ENCODE peak calls at places on chromosomes 13 and 19, in ten cellular contexts. E is mucosa of descending colon; O is choroid plexus epithelial cell; Q is GM12865; F is Peyer's patch; M is heart left ventricle; Z is cardiac muscle cell; U is esophagus squamous epithelium; K is CD4-positive, alpha-beta T cell; G is SK-N-SH. X is an unnamed sample.

GRCh38 chr19:10228925-10229324 is 2.2 kb downstream of the S1PR2 start:
- DNase-seq in Q (peak), K (no peak), G (peak), Z (peak), M (no peak), O (peak), U (no peak), F (peak), E (peak), X (peak)

GRCh38 chr19:13838071-13838942 is 38.6 kb upstream of the NANOS3 start:
- DNase-seq in U (no peak), E (peak), Z (no peak), K (no peak), F (peak), Q (no peak), M (no peak), G (no peak), O (no peak), X (no peak)

GRCh38 chr13:99909836-99910619 is 61.5 kb downstream of the ZIC5 start:
- DNase-seq in E (no peak), F (no peak), O (peak), K (no peak), Z (peak), M (no peak), Q (no peak), G (no peak), U (no peak), X (no peak)

GRCh38 chr19:40805258-40805868 is 6.4 kb downstream of the EGLN2 start:
- DNase-seq in M (peak), Z (no peak), E (peak), Q (no peak), G (no peak), U (no peak), F (no peak), K (peak), O (no peak), X (no peak)

GRCh38 chr19:23956051-23956450 is 41.4 kb downstream of the ZNF726 start:
- DNase-seq in M (no peak), K (no peak), F (no peak), O (no peak), Z (no peak), U (no peak), E (no peak), Q (no peak), G (no peak), X (no peak)

GRCh38 chr19:11088508-11089253 is 582 bp upstream of the LDLR start:
- DNase-seq in M (no peak), E (peak), O (peak), Q (peak), Z (no peak), K (no peak), G (no peak), U (no peak), F (no peak), X (no peak)

GRCh38 chr19:19427935-19428334 is 22.5 kb downstream of the GATAD2A start:
- DNase-seq in U (no peak), Q (no peak), G (no peak), O (no peak), Z (no peak), E (no peak), K (no peak), F (no peak), M (no peak), X (no peak)

GRCh38 chr13:20616059-20616797 is 49.3 kb downstream of the IFT88 start:
- DNase-seq in Z (peak), M (no peak), U (no peak), F (no peak), Q (no peak), O (peak), G (no peak), K (no peak), E (no peak), X (no peak)

GRCh38 chr19:5961969-5962945 is 15.7 kb downstream of the RANBP3 start:
- DNase-seq in E (peak), F (peak), G (no peak), M (peak), U (no peak), Q (no peak), K (peak), Z (peak), O (peak), X (no peak)

GRCh38 chr19:49862411-49863253 is 4.7 kb downstream of the PNKP start:
- DNase-seq in G (peak), E (no peak), U (no peak), K (no peak), O (no peak), Z (no peak), Q (peak), F (no peak), M (no peak), X (no peak)

GRCh38 chr13:34208326-34208725 is 390.4 kb downstream of the RFC3 start:
- DNase-seq in Z (peak), G (no peak), F (no peak), K (no peak), Q (no peak), E (no peak), O (peak), M (no peak), U (no peak), X (no peak)

GRCh38 chr19:45600340-45600885 is 1.6 kb downstream of the GPR4 start:
- DNase-seq in Q (no peak), U (no peak), F (no peak), E (no peak), G (no peak), O (no peak), K (no peak), Z (no peak), M (no peak), X (no peak)

GRCh38 chr19:2503521-2504109 is 27.7 kb downstream of the GADD45B start:
- DNase-seq in M (no peak), K (peak), U (no peak), F (no peak), G (no peak), O (peak), E (no peak), Q (no peak), Z (peak), X (no peak)

GRCh38 chr13:111664696-111665095 is 344.3 kb downstream of the TEX29 start:
- DNase-seq in F (no peak), G (no peak), Z (no peak), M (no peak), O (no peak), Q (no peak), U (no peak), E (no peak), K (no peak), X (no peak)

GRCh38 chr13:112824429-112824828 is 134.6 kb downstream of the ATP11A start:
- DNase-seq in F (peak), K (no peak), M (no peak), Z (no peak), U (no peak), O (no peak), Q (no peak), G (no peak), E (no peak), X (no peak)

GRCh38 chr13:30679483-30680330 is 55.6 kb upstream of the ALOX5AP start:
- DNase-seq in F (no peak), E (no peak), G (peak), M (no peak), Z (peak), O (peak), U (no peak), Q (peak), K (no peak), X (peak)

GRCh38 chr13:44822291-44822690 is 167.0 kb downstream of the NUFIP1 start:
- DNase-seq in M (no peak), E (no peak), Z (no peak), U (no peak), K (no peak), F (no peak), O (peak), G (no peak), Q (no peak), X (no peak)

GRCh38 chr13:44826586-44827350 is 162.5 kb downstream of the NUFIP1 start:
- DNase-seq in O (no peak), Q (no peak), G (no peak), E (no peak), U (no peak), K (no peak), M (no peak), Z (no peak), F (no peak), X (no peak)

DNA sequence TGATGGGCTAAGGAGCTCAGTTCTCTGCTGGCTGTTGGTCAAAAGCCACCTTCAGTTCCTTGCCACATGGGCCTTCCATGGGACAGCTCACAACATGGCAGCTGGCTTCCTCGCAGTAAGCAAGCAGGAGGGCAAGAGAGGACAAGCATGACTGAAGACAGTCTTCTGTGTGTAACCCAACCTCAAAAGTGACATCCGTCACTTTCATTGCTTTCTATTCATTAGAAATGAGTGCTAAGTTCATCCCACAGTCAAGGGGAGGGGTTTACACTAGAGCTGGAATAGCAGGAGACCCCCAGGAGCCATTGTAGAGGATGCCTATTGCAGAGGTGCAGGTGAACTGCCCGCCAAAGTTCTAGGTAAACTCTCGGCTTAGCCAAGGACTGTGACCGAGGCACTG is 163.3 kb downstream of the NUFIP1 start:
- DNase-seq in G (no peak), K (no peak), O (no peak), E (no peak), F (no peak), M (no peak), Q (no peak), Z (no peak), U (no peak), X (no peak)
- TF ChIP-seq CTCF in G (no peak), K (no peak), O (no peak), E (no peak), F (no peak), M (no peak), Q (no peak), Z (no peak), U (no peak), X (no peak)

DNA sequence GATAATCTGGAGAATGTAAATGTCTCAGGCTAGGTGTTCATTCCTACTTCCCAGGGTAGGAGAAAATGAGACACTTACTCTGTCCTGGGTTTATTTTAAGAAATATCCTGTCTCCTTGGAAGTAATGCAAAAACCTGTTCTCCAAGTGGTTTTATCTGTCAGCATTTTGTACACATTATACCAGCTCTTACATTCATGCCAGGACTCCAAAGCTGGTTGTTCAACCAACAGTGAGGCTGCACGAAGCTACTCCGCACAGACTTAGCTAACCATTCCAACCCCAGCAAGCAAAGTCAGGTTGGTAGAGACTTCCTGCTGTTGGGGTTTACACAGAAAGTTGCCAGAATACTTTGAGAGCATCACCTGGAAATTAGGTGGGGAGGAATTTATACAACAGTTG is 55.6 kb downstream of the SLC7A1 start:
- DNase-seq in U (no peak), M (no peak), O (no peak), E (no peak), Z (no peak), G (no peak), K (no peak), F (no peak), Q (no peak), X (no peak)
- TF ChIP-seq CTCF in U (no peak), M (no peak), O (no peak), E (no peak), Z (no peak), G (no peak), K (no peak), F (no peak), Q (no peak), X (no peak)

GRCh38 chr19:30326076-30326710 is 46.0 kb upstream of the ZNF536 start:
- DNase-seq in E (no peak), Q (no peak), M (peak), O (no peak), Z (no peak), U (no peak), K (no peak), G (no peak), F (no peak), X (no peak)

GRCh38 chr19:30323904-30324303 is 48.3 kb upstream of the ZNF536 start:
- DNase-seq in U (no peak), Z (no peak), M (no peak), E (no peak), O (no peak), F (no peak), K (no peak), Q (no peak), G (no peak), X (no peak)

GRCh38 chr19:30324982-30325381 is 47.2 kb upstream of the ZNF536 start:
- DNase-seq in E (no peak), M (no peak), G (no peak), U (no peak), Q (no peak), K (no peak), O (no peak), F (no peak), Z (no peak), X (no peak)

GRCh38 chr19:30327331-30327730 is 44.9 kb upstream of the ZNF536 start:
- DNase-seq in Q (no peak), F (no peak), M (no peak), U (no peak), O (no peak), K (no peak), Z (no peak), E (no peak), G (no peak), X (no peak)

DNA sequence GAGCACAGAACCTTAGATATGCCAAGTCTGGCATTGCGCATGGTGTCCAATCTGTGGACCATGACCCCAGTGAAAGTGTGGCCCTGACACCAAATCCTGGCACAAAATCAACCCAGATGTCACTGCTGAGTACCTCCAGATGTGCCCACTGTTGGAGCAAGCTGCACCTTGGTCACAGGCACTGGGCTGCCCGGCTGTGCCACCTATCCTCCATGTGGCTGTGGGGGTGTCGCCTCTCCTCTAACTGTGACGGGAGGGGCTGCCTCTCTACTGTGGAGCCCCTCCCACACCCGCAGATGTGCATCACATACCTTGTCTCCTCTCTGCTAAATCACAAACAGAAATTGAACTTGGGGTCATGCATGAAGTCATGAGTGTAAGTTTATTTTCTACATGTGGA is 46.5 kb upstream of the ZNF536 start:
- DNase-seq in U (no peak), E (no peak), F (no peak), K (no peak), Q (no peak), O (no peak), Z (no peak), G (no peak), M (no peak), X (no peak)
- TF ChIP-seq CTCF in U (no peak), E (no peak), F (no peak), K (no peak), Q (no peak), O (no peak), Z (no peak), G (no peak), M (no peak), X (no peak)

DNA sequence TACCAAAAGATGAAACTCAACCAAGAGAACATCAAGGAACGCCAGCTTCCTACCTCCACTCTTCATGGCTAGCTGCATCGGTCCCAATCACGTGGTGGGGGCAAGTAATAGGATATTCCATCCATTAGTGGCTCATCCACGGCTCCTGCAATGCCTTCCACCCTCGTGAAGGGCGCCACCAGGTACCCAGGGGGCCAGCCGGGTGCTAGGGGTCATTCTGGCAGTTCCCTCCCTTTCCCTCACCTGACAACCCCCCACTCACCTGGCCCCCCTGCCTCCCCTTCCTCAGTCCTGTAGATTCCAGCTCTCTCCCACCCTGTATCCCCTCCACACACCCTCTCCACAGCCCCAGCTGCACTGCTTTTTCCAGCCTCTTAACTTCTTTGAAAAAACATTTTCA is 161.9 kb downstream of the URI1 start:
- DNase-seq in M (no peak), Q (no peak), Z (no peak), E (no peak), G (no peak), U (no peak), K (no peak), F (no peak), O (no peak), X (no peak)
- TF ChIP-seq CTCF in M (no peak), Q (no peak), Z (no peak), E (no peak), G (no peak), U (no peak), K (no peak), F (no peak), O (no peak), X (no peak)

GRCh38 chr19:56189785-56190184 is 7.8 kb downstream of the ZSCAN5B start:
- DNase-seq in O (no peak), Q (peak), M (no peak), G (no peak), E (no peak), F (no peak), Z (no peak), K (no peak), U (no peak), X (no peak)

GRCh38 chr19:56191711-56192110 is 5.9 kb downstream of the ZSCAN5B start:
- DNase-seq in G (no peak), K (no peak), F (no peak), Z (no peak), Q (no peak), O (no peak), M (no peak), U (no peak), E (no peak), X (no peak)

GRCh38 chr19:56193981-56194380 is 3.6 kb downstream of the ZSCAN5B start:
- DNase-seq in M (no peak), E (no peak), F (no peak), K (no peak), U (no peak), Z (no peak), G (no peak), Q (no peak), O (no peak), X (no peak)

GRCh38 chr19:56191115-56191514 is 6.5 kb downstream of the ZSCAN5B start:
- DNase-seq in Q (no peak), M (no peak), F (no peak), E (no peak), K (no peak), O (no peak), Z (no peak), U (no peak), G (no peak), X (no peak)
- TF ChIP-seq CTCF in Q (no peak), M (no peak), F (no peak), E (no peak), K (no peak), O (no peak), Z (no peak), U (no peak), G (no peak), X (no peak)

DNA sequence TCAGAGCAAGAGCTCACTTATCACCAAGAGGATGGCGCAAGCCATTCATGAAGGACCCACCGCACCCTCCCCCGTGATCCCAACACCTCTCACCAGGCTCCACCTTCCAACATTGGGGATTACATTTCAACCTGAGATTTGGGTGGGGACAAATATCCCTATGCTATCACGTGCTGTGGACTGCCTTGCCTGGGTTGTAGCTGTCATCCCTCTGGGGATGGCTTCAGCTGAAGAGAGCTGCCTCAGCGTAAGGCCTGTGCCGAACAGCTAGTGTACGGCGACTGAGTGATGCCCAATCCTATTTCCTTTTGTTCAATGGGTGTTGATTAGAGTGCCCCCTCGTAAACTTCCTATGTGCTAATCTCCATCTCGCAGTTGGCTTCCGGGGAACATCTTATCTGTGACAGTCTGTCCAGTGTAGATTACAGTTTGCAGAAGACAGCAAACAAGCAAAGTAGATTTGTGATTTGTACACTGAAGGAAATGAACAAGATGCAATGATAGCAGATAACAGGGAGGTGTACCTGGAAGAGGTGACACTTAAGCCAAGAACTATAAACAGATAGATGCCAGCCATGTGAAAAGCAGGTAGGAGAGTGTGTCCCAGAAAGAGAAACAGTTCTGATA is 11.8 kb upstream of the RCBTB1 start:
- DNase-seq in F (no peak), O (no peak), M (no peak), Q (no peak), K (no peak), G (no peak), E (no peak), Z (no peak), U (no peak), X (no peak)
- TF ChIP-seq CTCF in F (no peak), O (no peak), M (no peak), Q (no peak), K (no peak), G (no peak), E (no peak), Z (no peak), U (no peak), X (no peak)

DNA sequence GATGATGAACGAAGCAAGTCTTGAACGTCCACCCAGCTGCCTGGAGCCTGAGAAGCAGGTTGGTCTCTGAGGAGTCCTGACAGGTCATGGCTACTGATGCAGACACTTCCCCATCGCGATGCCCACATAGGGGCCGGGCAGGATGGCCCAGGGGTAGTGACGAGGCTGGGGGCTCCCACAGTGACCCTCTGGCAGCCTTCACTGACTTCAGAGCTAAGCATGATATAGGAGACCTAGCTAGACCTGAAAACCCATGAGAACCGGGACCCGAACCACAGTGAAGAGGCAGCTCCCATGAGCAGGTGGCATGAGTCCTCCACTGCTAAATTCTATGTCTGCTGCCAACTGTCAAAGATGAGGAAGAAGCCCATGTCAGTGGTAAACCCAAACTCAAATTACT is 91.7 kb downstream of the RNASEH2B start:
- DNase-seq in Z (no peak), U (no peak), O (no peak), G (no peak), F (no peak), K (no peak), E (no peak), Q (no peak), M (no peak), X (no peak)
- TF ChIP-seq CTCF in Z (no peak), U (no peak), O (no peak), G (no peak), F (no peak), K (no peak), E (no peak), Q (no peak), M (no peak), X (no peak)

GRCh38 chr19:32748497-32748896 is 28.9 kb downstream of the TDRD12 start:
- DNase-seq in Q (peak), O (no peak), F (no peak), Z (no peak), G (peak), K (peak), E (peak), M (no peak), U (no peak), X (peak)
- TF ChIP-seq CTCF in Q (peak), O (no peak), F (no peak), Z (peak), G (no peak), K (peak), E (no peak), M (no peak), U (no peak), X (peak)

DNA sequence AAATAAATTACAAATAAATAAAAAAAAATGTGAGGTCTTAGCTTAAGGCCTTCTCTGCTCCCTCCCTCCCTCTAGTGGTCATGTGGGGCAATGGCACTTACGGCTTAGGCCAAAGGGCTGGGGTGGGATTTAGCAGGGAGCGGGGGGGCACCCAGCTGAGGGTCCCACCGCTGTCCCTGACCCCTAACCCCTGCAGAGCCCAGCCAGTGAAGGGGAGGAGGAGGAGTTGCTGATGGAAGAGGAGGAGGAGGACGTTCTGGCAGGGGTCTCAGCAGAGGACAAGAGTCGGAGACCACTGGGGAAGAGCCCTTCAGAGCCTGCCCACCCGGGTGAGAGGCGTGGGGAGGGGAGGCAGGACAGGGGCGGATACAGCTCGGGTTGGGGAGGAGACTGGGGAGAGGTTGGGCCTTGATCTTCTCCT is 9.3 kb downstream of the MPND start:
- DNase-seq in F (peak), E (peak), Q (peak), U (no peak), O (peak), G (peak), K (peak), Z (peak), M (no peak), X (peak)
- TF ChIP-seq CTCF in F (peak), E (peak), Q (peak), U (peak), O (peak), G (peak), K (peak), Z (peak), M (peak), X (peak)